ENCODE peak calls at places on chromosome 22, in eight cellular contexts. B is CD8-positive, alpha-beta T cell; W is cardiac muscle cell; I is uterus; X is sigmoid colon; Z is neuronal stem cell; L is lung; O is CD4-positive, CD25-positive, alpha-beta regulatory T cell. V is an unnamed sample. For H3K9me3, the result is how much of the 10 kb centered on the place peaks cover.

GRCh38 chr22:38754247-38755154 is 1.3 kb downstream of the SUN2 start:
- DNase-seq in B (peak), W (peak), I (peak), X (peak), Z (no peak), L (peak), O (no peak), V (no peak)

GRCh38 chr22:47043835-47044721 is 281.6 kb downstream of the TBC1D22A start:
- DNase-seq in B (no peak), W (peak), I (no peak), X (peak), Z (no peak), L (peak), O (no peak), V (no peak)

GRCh38 chr22:19723165-19723989 is at the start of gene GP1BB:
- DNase-seq in B (no peak), W (peak), I (no peak), X (no peak), Z (no peak), L (no peak), O (no peak), V (no peak)

GRCh38 chr22:18991138-18991432 is 55.0 kb upstream of the PRODH start:
- DNase-seq in B (no peak), W (no peak), I (no peak), X (no peak), Z (no peak), L (no peak), O (no peak), V (no peak)

GRCh38 chr22:19178065-19178658 is 374 bp downstream of the SLC25A1 start:
- DNase-seq in B (peak), W (no peak), I (peak), X (peak), Z (peak), L (no peak), O (peak), V (peak)

GRCh38 chr22:47075568-47075967 is 313.1 kb downstream of the TBC1D22A start:
- DNase-seq in B (no peak), W (no peak), I (no peak), X (no peak), Z (no peak), L (no peak), O (no peak), V (no peak)

GRCh38 chr22:37303821-37304274 is 21.5 kb downstream of the CYTH4 start:
- DNase-seq in B (no peak), W (peak), I (no peak), X (no peak), Z (no peak), L (no peak), O (no peak), V (no peak)

GRCh38 chr22:35838849-35839646 is 121.4 kb downstream of the APOL5 start:
- DNase-seq in B (no peak), W (peak), I (peak), X (peak), Z (peak), L (no peak), O (no peak), V (no peak)

GRCh38 chr22:41857160-41857859 is 24.4 kb downstream of the SREBF2 start:
- DNase-seq in B (peak), W (peak), I (peak), X (no peak), Z (peak), L (no peak), O (peak), V (peak)

GRCh38 chr22:41407433-41407832 is 25.7 kb downstream of the TEF start:
- DNase-seq in B (no peak), W (no peak), I (no peak), X (no peak), Z (no peak), L (no peak), O (no peak), V (no peak)

GRCh38 chr22:37234736-37235711 is 9.0 kb downstream of the RAC2 start:
- DNase-seq in B (peak), W (no peak), I (no peak), X (no peak), Z (no peak), L (no peak), O (no peak), V (no peak)

GRCh38 chr22:38435010-38435409 is 20.0 kb downstream of the KCNJ4 start:
- DNase-seq in B (no peak), W (no peak), I (no peak), X (no peak), Z (no peak), L (no peak), O (no peak), V (no peak)

GRCh38 chr22:46866591-46866990 is 104.1 kb downstream of the TBC1D22A start:
- DNase-seq in B (no peak), W (peak), I (no peak), X (no peak), Z (no peak), L (no peak), O (no peak), V (no peak)

GRCh38 chr22:50136431-50137047 is 34.0 kb upstream of the PANX2 start:
- DNase-seq in B (no peak), W (peak), I (no peak), X (no peak), Z (no peak), L (no peak), O (no peak), V (no peak)

GRCh38 chr22:41904450-41905410 is 10.1 kb downstream of the SHISA8 start:
- DNase-seq in B (no peak), W (no peak), I (no peak), X (no peak), Z (no peak), L (no peak), O (no peak), V (no peak)

GRCh38 chr22:35575116-35575748 is 34.6 kb downstream of the RASD2 start:
- DNase-seq in B (no peak), W (no peak), I (no peak), X (no peak), Z (no peak), L (no peak), O (no peak), V (no peak)

GRCh38 chr22:46004105-46004866 is 27.3 kb upstream of the WNT7B start:
- DNase-seq in B (peak), W (no peak), I (no peak), X (peak), Z (no peak), L (no peak), O (no peak), V (no peak)

GRCh38 chr22:46905415-46905814 is 143.0 kb downstream of the TBC1D22A start:
- DNase-seq in B (no peak), W (no peak), I (no peak), X (no peak), Z (no peak), L (no peak), O (no peak), V (no peak)

GRCh38 chr22:46569848-46570695 is 32.7 kb upstream of the CELSR1 start:
- DNase-seq in B (no peak), W (no peak), I (no peak), X (peak), Z (no peak), L (no peak), O (no peak), V (no peak)

GRCh38 chr22:24426859-24427499 is 420 bp upstream of the ADORA2A start:
- DNase-seq in B (no peak), W (no peak), I (no peak), X (no peak), Z (no peak), L (no peak), O (peak), V (no peak)

GRCh38 chr22:24428751-24429410 is 1.5 kb downstream of the ADORA2A start:
- DNase-seq in B (no peak), W (no peak), I (no peak), X (no peak), Z (no peak), L (no peak), O (no peak), V (no peak)

GRCh38 chr22:24429411-24430365 is 2.3 kb downstream of the ADORA2A start:
- DNase-seq in B (peak), W (no peak), I (no peak), X (peak), Z (no peak), L (no peak), O (peak), V (peak)

GRCh38 chr22:24426436-24426835 is 963 bp upstream of the ADORA2A start:
- DNase-seq in B (peak), W (no peak), I (no peak), X (no peak), Z (no peak), L (no peak), O (no peak), V (no peak)

DNA sequence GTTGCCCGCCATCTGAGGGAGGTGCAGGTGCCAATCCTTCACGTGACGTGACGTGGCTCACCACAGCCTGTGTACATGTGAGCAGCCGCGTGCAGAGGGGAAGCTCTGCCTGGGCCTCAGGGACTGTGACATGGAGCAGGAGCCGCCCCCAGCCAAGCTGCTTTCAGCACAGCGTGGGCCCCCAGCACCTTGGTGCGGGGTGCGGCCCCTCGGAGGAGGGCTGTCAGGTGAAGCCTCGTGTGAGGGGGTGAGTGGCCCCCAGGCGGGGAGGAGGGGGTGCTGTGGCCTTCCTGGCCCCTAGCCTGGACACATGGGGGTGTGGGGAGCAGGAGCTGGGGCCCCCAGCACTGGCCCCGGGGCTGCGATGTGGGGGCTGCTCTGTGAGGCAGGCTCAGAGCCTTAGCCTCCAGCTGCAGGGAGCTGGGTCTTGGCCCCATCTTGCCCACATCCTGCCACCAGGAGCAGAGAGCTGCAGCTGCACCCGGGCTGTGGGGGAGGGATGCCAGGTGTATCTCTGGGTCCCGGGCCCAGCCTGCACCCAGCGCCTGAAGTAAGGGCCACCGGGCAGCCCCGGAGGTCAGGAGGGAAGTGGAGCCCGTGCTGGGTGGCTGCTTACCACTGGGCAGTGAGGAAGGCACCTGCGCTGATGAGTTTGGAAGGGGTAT is at the start of gene ADORA2A:
- DNase-seq in B (peak), W (no peak), I (no peak), X (no peak), Z (no peak), L (no peak), O (peak), V (peak)
- H3K4me3 ChIP-seq in B (peak), W (no peak), I (no peak), X (no peak), Z (no peak), L (no peak), O (peak), V (peak)

GRCh38 chr22:27477171-27477570 is 324.4 kb downstream of the MN1 start:
- DNase-seq in B (no peak), W (no peak), I (no peak), X (no peak), Z (no peak), L (no peak), O (no peak), V (no peak)

GRCh38 chr22:27474711-27475547 is 326.6 kb downstream of the MN1 start:
- DNase-seq in B (no peak), W (peak), I (peak), X (peak), Z (no peak), L (no peak), O (no peak), V (no peak)

GRCh38 chr22:27476729-27477128 is 324.8 kb downstream of the MN1 start:
- DNase-seq in B (no peak), W (no peak), I (no peak), X (no peak), Z (no peak), L (no peak), O (no peak), V (no peak)

GRCh38 chr22:27475548-27475897 is 326.0 kb downstream of the MN1 start:
- DNase-seq in B (no peak), W (no peak), I (no peak), X (no peak), Z (no peak), L (no peak), O (no peak), V (no peak)

DNA sequence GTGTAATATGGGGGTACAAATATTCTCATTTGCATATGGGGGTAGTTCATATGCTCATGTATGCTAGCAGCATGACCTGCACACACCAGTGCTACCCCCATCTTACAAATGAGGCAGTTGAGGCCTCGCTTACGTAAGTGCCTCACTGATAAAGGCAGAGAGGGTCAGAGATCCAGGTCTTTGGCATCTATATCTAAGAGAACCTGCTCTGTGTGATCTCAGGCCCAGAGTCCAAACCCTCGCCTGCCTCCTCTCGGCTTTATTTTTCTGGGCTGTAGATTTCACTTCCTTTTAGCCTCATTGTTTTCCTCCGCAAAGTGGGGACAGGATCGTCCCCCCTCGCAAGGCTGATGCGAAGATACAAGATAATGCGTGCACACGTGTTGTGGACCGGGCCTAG is 325.2 kb downstream of the MN1 start:
- DNase-seq in B (no peak), W (no peak), I (no peak), X (no peak), Z (no peak), L (no peak), O (no peak), V (no peak)
- H3K9me3 ChIP-seq in B (under half), W (under half), I (under half), X (under half), Z (under half), L (under half), O (under half), V (under half)

GRCh38 chr22:42958937-42959336 is 56.0 kb downstream of the PACSIN2 start:
- DNase-seq in B (no peak), W (no peak), I (no peak), X (no peak), Z (no peak), L (no peak), O (no peak), V (no peak)
- H3K27ac ChIP-seq in B (no peak), W (peak), I (no peak), X (peak), Z (no peak), L (peak), O (no peak), V (no peak)

GRCh38 chr22:44702479-44703219 is 645 bp downstream of the PRR5 start:
- DNase-seq in B (no peak), W (peak), I (no peak), X (no peak), Z (peak), L (no peak), O (peak), V (no peak)

GRCh38 chr22:44701824-44702478 is at the start of gene PRR5:
- DNase-seq in B (peak), W (peak), I (peak), X (peak), Z (peak), L (peak), O (peak), V (peak)

GRCh38 chr22:44705022-44705297 is 3.0 kb downstream of the PRR5 start:
- DNase-seq in B (no peak), W (no peak), I (no peak), X (no peak), Z (no peak), L (no peak), O (no peak), V (no peak)

GRCh38 chr22:44704159-44705021 is 2.4 kb downstream of the PRR5 start:
- DNase-seq in B (no peak), W (no peak), I (no peak), X (no peak), Z (no peak), L (no peak), O (no peak), V (no peak)

GRCh38 chr22:44703269-44703870 is 1.4 kb downstream of the PRR5 start:
- DNase-seq in B (no peak), W (no peak), I (no peak), X (no peak), Z (no peak), L (no peak), O (no peak), V (no peak)
- H3K4me3 ChIP-seq in B (peak), W (peak), I (peak), X (peak), Z (peak), L (peak), O (peak), V (peak)

GRCh38 chr22:48806227-48806781 is 1021.4 kb downstream of the BRD1 start:
- DNase-seq in B (no peak), W (no peak), I (no peak), X (no peak), Z (no peak), L (no peak), O (no peak), V (no peak)

GRCh38 chr22:48807155-48807554 is 1020.5 kb downstream of the BRD1 start:
- DNase-seq in B (no peak), W (no peak), I (no peak), X (no peak), Z (no peak), L (no peak), O (no peak), V (no peak)

GRCh38 chr22:48803993-48804810 is 1023.5 kb downstream of the BRD1 start:
- DNase-seq in B (peak), W (no peak), I (no peak), X (no peak), Z (no peak), L (no peak), O (no peak), V (no peak)

GRCh38 chr22:48804811-48805301 is 1022.8 kb downstream of the BRD1 start:
- DNase-seq in B (no peak), W (no peak), I (no peak), X (no peak), Z (no peak), L (no peak), O (no peak), V (no peak)

DNA sequence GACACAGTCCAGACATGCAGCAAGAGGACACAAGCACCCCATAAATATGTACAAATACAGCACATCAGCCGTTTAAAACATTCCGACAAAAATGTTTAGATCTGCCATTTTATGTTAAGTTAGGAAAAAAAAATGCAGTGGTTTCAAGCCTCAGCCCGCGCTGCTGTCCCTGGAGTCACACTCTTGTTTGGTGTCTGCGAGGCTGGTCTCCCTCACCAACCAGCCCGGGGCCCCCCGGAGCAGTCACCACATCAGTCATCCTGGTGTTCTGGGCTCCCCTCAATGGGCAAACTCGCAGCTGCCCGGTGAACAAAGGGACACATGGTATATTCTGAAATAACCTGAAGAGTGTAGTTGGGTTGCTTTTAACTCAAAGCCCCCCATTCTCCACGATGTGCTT is 1022.2 kb downstream of the BRD1 start:
- DNase-seq in B (no peak), W (no peak), I (no peak), X (no peak), Z (no peak), L (no peak), O (no peak), V (no peak)
- H3K9me3 ChIP-seq in B (under half), W (under half), I (under half), X (under half), Z (under half), L (under half), O (under half), V (under half)

GRCh38 chr22:31339148-31339832 is 6.9 kb downstream of the PATZ1 start:
- DNase-seq in B (no peak), W (no peak), I (no peak), X (no peak), Z (no peak), L (no peak), O (no peak), V (no peak)
- H3K27ac ChIP-seq in B (peak), W (no peak), I (no peak), X (no peak), Z (no peak), L (no peak), O (no peak), V (peak)

GRCh38 chr22:33793464-33793863 is 126.8 kb downstream of the LARGE1 start:
- DNase-seq in B (no peak), W (no peak), I (no peak), X (no peak), Z (no peak), L (no peak), O (no peak), V (no peak)
- H3K4me3 ChIP-seq in B (no peak), W (no peak), I (peak), X (peak), Z (no peak), L (no peak), O (no peak), V (no peak)

DNA sequence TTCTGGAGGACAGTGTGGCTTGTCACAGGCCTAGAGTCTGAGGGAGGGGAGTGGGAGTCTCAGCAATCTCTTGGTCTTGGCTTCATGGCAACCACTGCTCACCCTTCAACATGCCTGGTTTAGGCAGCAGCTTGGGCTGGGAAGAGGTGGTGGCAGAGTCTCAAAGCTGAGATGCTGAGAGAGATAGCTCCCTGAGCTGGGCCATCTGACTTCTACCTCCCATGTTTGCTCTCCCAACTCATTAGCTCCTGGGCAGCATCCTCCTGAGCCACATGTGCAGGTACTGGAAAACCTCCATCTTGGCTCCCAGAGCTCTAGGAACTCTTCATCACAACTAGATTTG is 13.0 kb downstream of the PIK3IP1 start:
- DNase-seq in B (peak), W (no peak), I (no peak), X (peak), Z (no peak), L (no peak), O (no peak), V (no peak)
- H3K9me3 ChIP-seq in B (under half), W (under half), I (under half), X (under half), Z (under half), L (under half), O (under half), V (under half)

GRCh38 chr22:39916496-39916895 is 15.6 kb downstream of the GRAP2 start:
- DNase-seq in B (no peak), W (no peak), I (no peak), X (no peak), Z (no peak), L (no peak), O (no peak), V (no peak)

GRCh38 chr22:39917776-39918493 is 17.1 kb downstream of the GRAP2 start:
- DNase-seq in B (no peak), W (peak), I (no peak), X (no peak), Z (no peak), L (no peak), O (no peak), V (no peak)

GRCh38 chr22:39917091-39917703 is 16.3 kb downstream of the GRAP2 start:
- DNase-seq in B (no peak), W (no peak), I (no peak), X (no peak), Z (no peak), L (no peak), O (no peak), V (no peak)

GRCh38 chr22:39923689-39924088 is 22.8 kb downstream of the GRAP2 start:
- DNase-seq in B (no peak), W (no peak), I (no peak), X (no peak), Z (no peak), L (no peak), O (no peak), V (no peak)

GRCh38 chr22:39920134-39920743 is 19.4 kb downstream of the GRAP2 start:
- DNase-seq in B (no peak), W (no peak), I (no peak), X (no peak), Z (no peak), L (no peak), O (peak), V (peak)
- H3K27ac ChIP-seq in B (peak), W (no peak), I (no peak), X (no peak), Z (no peak), L (no peak), O (peak), V (peak)